ENCODE peak calls at places on chromosome 2, in four cellular contexts. B is H1, R is prostate gland, N is tibial artery. W is an unnamed sample.

GRCh38 chr2:236663671-236664101 is 94.1 kb downstream of the ACKR3 start:
- DNase-seq in R (no peak), B (no peak), N (no peak), W (no peak)

GRCh38 chr2:109129356-109129920 is 433 bp downstream of the SH3RF3 start:
- DNase-seq in R (no peak), N (no peak), B (peak; percentile 59), W (no peak)

GRCh38 chr2:165745916-165746315 is 48.1 kb downstream of the GALNT3 start:
- DNase-seq in B (no peak), N (no peak), R (peak; percentile 24), W (no peak)

GRCh38 chr2:133241231-133241575 is 327.1 kb downstream of the NCKAP5 start:
- DNase-seq in B (no peak), N (no peak), R (no peak), W (no peak)

GRCh38 chr2:171630812-171631626 is 56.2 kb upstream of the DYNC1I2 start:
- DNase-seq in N (no peak), R (no peak), B (peak; percentile 48), W (no peak)

GRCh38 chr2:41919135-41919534 is 128.7 kb upstream of the PKDCC start:
- DNase-seq in B (no peak), N (no peak), R (no peak), W (no peak)

GRCh38 chr2:201448701-201449100 is 2.6 kb downstream of the TRAK2 start:
- DNase-seq in R (no peak), B (no peak), N (no peak), W (no peak)

GRCh38 chr2:240988571-240989271 is 9.7 kb upstream of the SNED1 start:
- DNase-seq in N (peak; percentile 61), R (no peak), B (peak; percentile 38), W (no peak)

GRCh38 chr2:133509777-133510176 is 58.5 kb downstream of the NCKAP5 start:
- DNase-seq in B (no peak), R (no peak), N (no peak), W (no peak)

DNA sequence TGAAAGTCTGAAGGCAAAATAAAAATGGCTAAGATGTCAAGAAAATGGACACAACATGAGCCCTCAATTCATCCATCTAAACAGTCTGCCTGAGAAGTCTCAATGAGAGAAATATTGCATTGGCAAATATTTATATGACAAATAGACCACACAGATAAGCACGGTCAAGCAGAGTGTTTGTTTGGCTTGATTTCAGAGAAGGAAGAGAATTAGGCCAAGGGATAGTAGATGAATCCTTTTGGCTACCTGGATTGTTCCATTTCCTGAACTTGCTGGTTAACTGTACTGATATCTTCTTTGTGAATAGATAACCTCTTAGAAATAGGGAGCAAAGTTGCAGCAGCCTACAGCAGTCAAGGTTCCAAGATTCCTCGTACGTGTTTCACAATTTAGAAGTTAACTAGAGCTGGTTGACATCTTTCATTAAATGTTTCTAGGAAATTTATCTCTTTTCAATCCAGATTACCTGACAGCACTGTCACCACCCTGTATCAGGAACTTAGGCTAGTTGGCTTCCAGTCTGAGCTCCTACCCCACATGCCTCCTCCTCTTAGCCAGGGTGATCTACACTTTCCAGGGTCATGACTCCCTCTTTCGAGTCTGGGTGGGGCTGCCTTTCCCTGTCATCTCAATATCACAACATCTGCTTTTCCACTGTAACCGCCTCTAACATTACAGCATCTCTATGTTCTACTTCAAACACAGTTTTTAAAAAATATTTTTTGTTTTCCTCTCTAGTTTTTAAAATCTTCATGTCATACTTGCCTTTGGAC is 129.5 kb downstream of the RBMS1 start:
- DNase-seq in B (no peak), R (no peak), N (no peak), W (no peak)
- H3K36me3 ChIP-seq in B (peaks cover 3% of the 10 kb centered on the region), R (no peaks in the 10 kb centered on the region), N (peaks cover 5% of the 10 kb centered on the region), W (peaks cover 4% of the 10 kb centered on the region)

GRCh38 chr2:181784556-181784955 is 104.2 kb upstream of the NEUROD1 start:
- DNase-seq in R (no peak), B (no peak), N (no peak), W (no peak)
- H3K9me3 ChIP-seq in R (no peaks in the 10 kb centered on the region), B (no peaks in the 10 kb centered on the region), N (no peaks in the 10 kb centered on the region), W (no peaks in the 10 kb centered on the region)

GRCh38 chr2:26629751-26630150 is 11.4 kb downstream of the CIB4 start:
- DNase-seq in R (no peak), B (no peak), N (peak; percentile 21), W (no peak)

GRCh38 chr2:26629346-26629630 is 11.9 kb downstream of the CIB4 start:
- DNase-seq in B (no peak), R (no peak), N (peak; percentile 54), W (no peak)

GRCh38 chr2:26628561-26629345 is 12.4 kb downstream of the CIB4 start:
- DNase-seq in B (no peak), N (peak; percentile 55), R (no peak), W (no peak)

GRCh38 chr2:26626606-26627005 is 14.6 kb downstream of the CIB4 start:
- DNase-seq in R (no peak), B (no peak), N (peak; percentile 23), W (no peak)

DNA sequence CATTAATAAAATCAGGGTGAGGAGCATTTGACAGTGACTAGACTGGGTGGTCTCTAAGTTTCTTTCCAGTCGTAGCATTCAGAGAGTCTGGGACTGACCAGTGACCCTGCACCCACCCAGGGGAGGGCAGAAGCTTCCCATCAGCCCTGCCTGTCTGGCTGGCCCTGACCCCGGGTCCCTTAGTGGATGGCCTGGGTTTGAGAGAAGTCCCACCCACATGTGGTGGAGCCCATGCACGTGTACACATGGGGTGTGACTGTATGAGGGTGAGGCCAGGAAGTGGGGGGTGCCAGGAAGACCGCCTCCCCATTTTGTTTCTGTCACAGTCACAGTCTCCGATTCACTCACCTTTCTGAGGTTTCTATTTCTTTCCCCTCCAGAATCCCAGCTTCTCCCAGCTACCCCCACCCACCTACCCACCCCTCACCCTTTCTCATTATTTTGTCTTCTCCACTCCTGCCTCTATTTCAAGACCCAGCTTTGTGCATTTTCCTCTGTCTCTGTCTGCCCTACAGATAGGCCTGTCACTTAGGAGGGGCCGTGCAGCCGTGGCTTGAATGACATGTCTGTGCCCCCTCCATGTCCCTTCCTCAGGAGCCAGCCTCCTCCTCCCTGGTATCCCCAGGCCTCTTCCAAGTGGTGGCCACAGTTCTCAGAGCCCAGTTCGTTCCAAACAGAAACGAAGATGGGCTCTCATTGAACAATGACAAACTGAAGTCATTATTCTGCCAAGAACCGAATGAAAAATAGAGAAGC is 13.6 kb downstream of the CIB4 start:
- DNase-seq in N (peak; percentile 34), R (no peak), B (no peak), W (no peak)
- TF ChIP-seq CTCF in N (no peak), R (no peak), B (no peak), W (no peak)

DNA sequence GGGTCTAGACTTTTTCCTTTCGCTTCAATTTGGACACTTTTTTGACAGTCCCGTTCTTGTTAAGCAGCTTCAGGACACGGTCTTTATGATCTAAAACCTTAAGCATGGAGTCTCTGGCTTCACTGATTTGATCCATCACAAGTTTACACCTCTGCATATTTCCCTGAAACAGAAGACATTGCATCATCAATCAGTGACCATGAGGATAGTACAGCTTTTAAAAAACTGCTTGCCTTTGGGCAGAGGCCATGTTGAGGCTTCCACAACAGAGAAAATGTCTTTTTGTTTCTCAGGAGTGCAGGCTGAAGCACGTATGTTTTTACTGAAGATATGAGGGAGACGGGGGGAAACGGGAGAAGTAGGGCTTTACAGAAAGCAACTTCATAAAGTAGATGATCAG is 56.2 kb upstream of the AMMECR1L start:
- DNase-seq in N (no peak), R (no peak), B (no peak), W (no peak)
- H3K36me3 ChIP-seq in N (peaks cover 69% of the 10 kb centered on the region), R (peaks cover 7% of the 10 kb centered on the region), B (peaks cover 50% of the 10 kb centered on the region), W (peaks cover 65% of the 10 kb centered on the region)